ENCODE peak calls at places on chromosomes 2 and 18, in seven cellular contexts. L is stomach, S is GM12865, G is GM23338, N is hepatocyte, Q is heart left ventricle, E is fibroblast of mammary gland. F is an unnamed sample.

GRCh38 chr2:216863029-216863428 is 3.2 kb upstream of the TNP1 start:
- DNase-seq in L (no peak), S (no peak), G (no peak), N (no peak), Q (no peak), E (no peak), F (peak; percentile 51)

GRCh38 chr2:132747046-132747445 is 77.0 kb upstream of the LYPD1 start:
- DNase-seq in L (no peak), S (peak; percentile 52), G (no peak), N (no peak), Q (no peak), E (no peak), F (no peak)

GRCh38 chr2:128793414-128793813 is 474.7 kb upstream of the HS6ST1 start:
- DNase-seq in L (no peak), S (no peak), G (no peak), N (no peak), Q (no peak), E (no peak), F (no peak)

GRCh38 chr18:7459851-7460774 is 107.0 kb upstream of the PTPRM start:
- DNase-seq in L (no peak), S (no peak), G (peak; percentile 11), N (peak; percentile 68), Q (peak; percentile 64), E (no peak), F (peak; percentile 26)

GRCh38 chr2:8315766-8316165 is 366.1 kb upstream of the ID2 start:
- DNase-seq in L (no peak), S (no peak), G (peak; percentile 24), N (peak; percentile 82), Q (no peak), E (peak; percentile 56), F (no peak)

GRCh38 chr18:23225518-23225917 is 90.2 kb downstream of the CABLES1 start:
- DNase-seq in L (no peak), S (no peak), G (no peak), N (peak; percentile 61), Q (no peak), E (peak; percentile 98), F (peak; percentile 94)

GRCh38 chr18:27785815-27786537 is 391.0 kb downstream of the CDH2 start:
- DNase-seq in L (no peak), S (no peak), G (peak; percentile 11), N (no peak), Q (no peak), E (no peak), F (no peak)

GRCh38 chr2:219464286-219465032 is 29.8 kb downstream of the SPEG start:
- DNase-seq in L (no peak), S (no peak), G (no peak), N (no peak), Q (no peak), E (no peak), F (no peak)

GRCh38 chr2:25548587-25548986 is 124.8 kb downstream of the DTNB start:
- DNase-seq in L (no peak), S (no peak), G (no peak), N (no peak), Q (no peak), E (no peak), F (no peak)

GRCh38 chr2:104102615-104103014 is 751.3 kb upstream of the POU3F3 start:
- DNase-seq in L (no peak), S (no peak), G (no peak), N (no peak), Q (no peak), E (no peak), F (no peak)
- H3K4me3 ChIP-seq in L (no peak overlapping the region), S (no peak overlapping the region), G (no peak overlapping the region), N (no peak overlapping the region), Q (no peak overlapping the region), E (no peak overlapping the region), F (no peak overlapping the region)

GRCh38 chr18:65093341-65093740 is 657.5 kb upstream of the CDH7 start:
- DNase-seq in L (no peak), S (no peak), G (no peak), N (no peak), Q (no peak), E (no peak), F (no peak)

GRCh38 chr18:65091737-65092329 is 659.0 kb upstream of the CDH7 start:
- DNase-seq in L (no peak), S (peak; percentile 12), G (peak; percentile 82), N (peak; percentile 64), Q (no peak), E (peak; percentile 2), F (peak; percentile 31)
- TF ChIP-seq CTCF in L (peak; percentile 36), S (peak; percentile 19), G (peak; percentile 69), N (peak; percentile 74), Q (peak; percentile 60), E (peak; percentile 24), F (peak; percentile 54)

DNA sequence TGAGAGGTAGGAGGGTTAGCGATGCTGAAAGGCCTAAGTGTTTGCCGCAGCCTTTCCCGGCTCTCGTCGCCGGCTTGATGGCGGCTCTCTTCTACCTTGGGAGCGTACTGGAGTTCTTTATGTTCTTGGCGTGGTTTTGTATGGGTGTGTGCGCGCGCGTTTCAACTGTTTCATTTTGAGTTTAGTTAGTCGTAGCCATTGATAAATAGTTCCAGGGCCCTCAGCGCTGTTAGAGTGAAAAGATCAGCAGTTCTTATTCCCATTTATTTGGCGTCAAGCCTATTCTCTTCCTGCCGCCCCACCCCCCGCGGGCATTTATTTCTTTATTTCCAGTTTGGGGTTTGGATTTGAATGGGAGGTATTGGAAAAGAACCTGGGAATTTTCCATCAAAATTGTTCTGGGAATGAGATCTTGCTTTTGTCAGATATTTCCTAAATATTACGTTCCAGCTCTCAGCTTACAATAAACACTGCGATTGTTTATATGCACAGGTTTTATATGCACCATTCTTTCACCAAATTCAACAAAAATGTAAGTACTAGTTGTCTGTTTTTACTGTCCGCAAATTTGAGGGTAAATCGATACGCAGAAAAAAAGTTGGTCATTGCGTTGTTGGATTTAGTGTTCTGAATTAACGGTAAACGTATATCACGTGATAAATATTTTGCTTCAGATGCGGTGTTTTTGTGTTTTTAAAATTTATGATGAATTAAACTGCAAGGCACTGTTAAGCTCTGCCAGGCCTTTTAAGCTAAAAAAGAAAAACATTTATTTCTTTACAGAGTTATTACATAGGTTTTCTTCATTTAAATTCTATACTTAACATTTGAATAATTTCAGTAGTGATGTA is 963 bp downstream of the CCNT2 start:
- DNase-seq in L (peak; percentile 51), S (peak; percentile 70), G (no peak), N (no peak), Q (no peak), E (no peak), F (no peak)
- H3K4me3 ChIP-seq in L (peak overlapping the region; percentile 89), S (peak overlapping the region; percentile 93), G (peak overlapping the region; percentile 91), N (peak overlapping the region; percentile 68), Q (peak overlapping the region; percentile 85), E (peak overlapping the region; percentile 76), F (peak overlapping the region; percentile 99)

DNA sequence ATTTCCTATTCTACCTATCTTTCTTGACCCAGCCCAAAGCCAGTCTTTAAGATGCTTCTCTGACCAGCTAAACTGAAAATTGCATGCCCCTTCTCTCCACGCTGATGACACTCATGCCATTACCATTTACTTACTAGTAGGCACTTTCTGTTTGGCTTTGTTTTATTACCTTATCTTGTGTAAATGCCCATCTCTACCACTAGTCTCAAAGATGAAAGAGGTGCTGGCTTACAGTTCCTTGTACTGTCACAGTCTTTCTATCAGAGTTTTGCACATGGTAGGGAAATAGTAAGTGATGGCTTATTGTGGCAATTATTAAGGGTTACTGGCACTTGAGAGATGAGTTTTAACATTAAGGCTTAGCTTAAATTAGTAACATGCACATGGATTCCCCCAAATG is 352.1 kb downstream of the RBM43 start:
- DNase-seq in L (no peak), S (no peak), G (peak; percentile 44), N (no peak), Q (no peak), E (no peak), F (no peak)
- TF ChIP-seq CTCF in L (no peak), S (peak; percentile 3), G (no peak), N (peak; percentile 9), Q (no peak), E (peak; percentile 15), F (no peak)

GRCh38 chr2:165877565-165878550 is 75.7 kb downstream of the TTC21B start:
- DNase-seq in L (no peak), S (peak; percentile 66), G (no peak), N (no peak), Q (no peak), E (peak; percentile 74), F (peak; percentile 76)

GRCh38 chr2:165876712-165877111 is 76.9 kb downstream of the TTC21B start:
- DNase-seq in L (no peak), S (no peak), G (no peak), N (no peak), Q (no peak), E (peak; percentile 19), F (peak; percentile 16)

GRCh38 chr2:165876269-165876668 is 77.3 kb downstream of the TTC21B start:
- DNase-seq in L (no peak), S (no peak), G (no peak), N (no peak), Q (no peak), E (no peak), F (no peak)

GRCh38 chr2:165872101-165872791 is 78.2 kb upstream of the GALNT3 start:
- DNase-seq in L (no peak), S (no peak), G (no peak), N (no peak), Q (no peak), E (peak; percentile 58), F (no peak)

DNA sequence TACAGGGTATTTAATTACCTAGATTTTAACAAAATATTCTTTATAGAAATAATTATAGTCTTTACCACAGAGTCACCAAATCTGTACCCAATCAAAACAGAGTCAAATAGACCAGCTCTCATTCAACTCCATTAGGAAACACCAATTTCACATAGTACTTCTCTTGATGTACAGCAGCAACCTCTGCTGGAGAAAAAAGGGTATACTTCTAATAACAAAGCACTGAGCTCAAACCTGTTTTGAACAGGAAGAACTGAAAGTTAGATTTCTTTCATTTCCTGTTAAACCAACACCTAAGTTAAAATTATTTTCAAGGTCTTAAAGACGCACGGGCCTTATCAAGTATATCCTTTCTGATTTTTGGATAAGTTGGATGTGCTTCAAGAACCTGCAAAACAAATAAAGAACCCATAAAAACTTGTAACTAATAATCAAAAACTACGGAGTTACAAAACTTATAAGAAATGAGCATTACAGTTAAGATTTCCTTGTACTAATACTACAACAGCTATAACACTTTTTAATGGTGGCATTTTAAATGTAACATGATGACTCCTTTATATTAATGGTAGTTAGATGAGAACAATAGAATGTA is 79.0 kb downstream of the TTC21B start:
- DNase-seq in L (no peak), S (peak; percentile 79), G (peak; percentile 88), N (peak; percentile 74), Q (no peak), E (peak; percentile 68), F (peak; percentile 88)
- H3K4me3 ChIP-seq in L (no peak overlapping the region), S (no peak overlapping the region), G (no peak overlapping the region), N (no peak overlapping the region), Q (no peak overlapping the region), E (no peak overlapping the region), F (no peak overlapping the region)

GRCh38 chr18:45255142-45255890 is 360.0 kb upstream of the SLC14A2 start:
- DNase-seq in L (no peak), S (no peak), G (peak; percentile 6), N (peak; percentile 52), Q (no peak), E (peak; percentile 90), F (peak; percentile 90)
- TF ChIP-seq CTCF in L (no peak), S (no peak), G (no peak), N (no peak), Q (no peak), E (no peak), F (peak; percentile 13)